ENCODE peak calls at places on chromosomes 4 and X, in five cellular contexts. E is tibial nerve; U is stimulated activated CD4-positive, alpha-beta T cell treated with anti-CD3 and anti-CD28 coated beads, Interleukin-15, amount 100 ng/mL, for 1 hour; S is left ventricle myocardium inferior; T is iPS-NIHi11. O is an unnamed sample.

GRCh38 chr4:75142377-75142776 is 209.5 kb downstream of the PARM1 start:
- DNase-seq in E (no peak), U (no peak), S (no peak), T (no peak), O (no peak)

GRCh38 chr4:1715002-1715761 is 3.1 kb upstream of the SLBP start:
- DNase-seq in E (no peak), U (no peak), S (no peak), T (no peak), O (peak)

GRCh38 chr4:71293705-71294104 is 45.1 kb upstream of the SLC4A4 start:
- DNase-seq in E (no peak), U (no peak), S (no peak), T (no peak), O (no peak)

GRCh38 chr4:2944091-2944482 is 19.1 kb downstream of the NOP14 start:
- DNase-seq in E (no peak), U (no peak), S (no peak), T (no peak), O (no peak)

GRCh38 chrX:8147216-8147615 is 23.9 kb downstream of the VCX2 start:
- DNase-seq in E (no peak), U (no peak), S (no peak), T (no peak), O (no peak)

GRCh38 chr4:95548738-95549245 is at the start of gene UNC5C:
- DNase-seq in E (peak), U (no peak), S (peak), T (peak), O (peak)

GRCh38 chrX:16516473-16516872 is 133.5 kb upstream of the S100G start:
- DNase-seq in E (no peak), U (no peak), S (no peak), T (no peak), O (no peak)

GRCh38 chrX:63503541-63503940 is 152.4 kb upstream of the SPIN4 start:
- DNase-seq in E (no peak), U (no peak), S (no peak), T (peak), O (no peak)

GRCh38 chrX:2638279-2638678 is 52.8 kb upstream of the CD99 start:
- DNase-seq in E (no peak), U (no peak), S (no peak), T (no peak), O (no peak)

GRCh38 chr4:85209161-85209560 is 242.7 kb upstream of the WDFY3 start:
- DNase-seq in E (no peak), U (no peak), S (no peak), T (no peak), O (no peak)

GRCh38 chr4:36283912-36284465 is 2.6 kb downstream of the DTHD1 start:
- DNase-seq in E (no peak), U (no peak), S (no peak), T (no peak), O (no peak)

GRCh38 chr4:61805237-61805636 is 605.1 kb downstream of the ADGRL3 start:
- DNase-seq in E (no peak), U (no peak), S (no peak), T (no peak), O (no peak)

GRCh38 chr4:103996637-103997036 is 276.9 kb upstream of the TACR3 start:
- DNase-seq in E (no peak), U (no peak), S (no peak), T (peak), O (no peak)

GRCh38 chrX:74593593-74593992 is 20.8 kb downstream of the RLIM start:
- DNase-seq in E (no peak), U (no peak), S (no peak), T (no peak), O (no peak)

GRCh38 chrX:31136144-31136572 is 64.3 kb upstream of the FTHL17 start:
- DNase-seq in E (no peak), U (no peak), S (no peak), T (no peak), O (no peak)

GRCh38 chr4:58760737-58761136 is 1650.6 kb upstream of the IGFBP7 start:
- DNase-seq in E (no peak), U (no peak), S (no peak), T (no peak), O (no peak)

GRCh38 chrX:45070116-45071007 is 130.3 kb downstream of the DIPK2B start:
- DNase-seq in E (no peak), U (no peak), S (no peak), T (peak), O (peak)

GRCh38 chr4:23212558-23212957 is 519.8 kb downstream of the GBA3 start:
- DNase-seq in E (no peak), U (no peak), S (no peak), T (no peak), O (no peak)

O was measured in tibial artery.